ENCODE peak calls at places on chromosomes 6 and 20, in ten cellular contexts. G is CD4-positive, CD25-positive, alpha-beta regulatory T cell; D is IMR-90; K is naive thymus-derived CD4-positive, alpha-beta T cell; U is PC-9; F is heart right ventricle; I is left ventricle myocardium inferior; P is esophagus squamous epithelium; E is endodermal cell; L is lung. R is an unnamed sample.

GRCh38 chr20:48015943-48016723 is 230.9 kb upstream of the SULF2 start:
- DNase-seq in P (no peak), F (no peak), K (no peak), L (no peak), G (no peak), D (peak; percentile 82), U (no peak), E (no peak), I (no peak), R (no peak)

GRCh38 chr6:83884523-83884922 is 25.0 kb downstream of the CYB5R4 start:
- DNase-seq in D (peak; percentile 58), F (no peak), G (peak; percentile 74), P (no peak), K (peak; percentile 22), U (peak; percentile 59), E (no peak), I (no peak), L (no peak), R (no peak)

GRCh38 chr20:44694159-44694558 is 21.0 kb upstream of the CCN5 start:
- DNase-seq in D (no peak), G (no peak), E (no peak), L (no peak), K (no peak), F (no peak), P (no peak), I (no peak), U (no peak), R (no peak)

GRCh38 chr6:140415266-140415665 is 1040.8 kb upstream of the CITED2 start:
- DNase-seq in D (no peak), E (peak; percentile 56), K (no peak), G (no peak), U (no peak), L (no peak), I (no peak), F (no peak), P (no peak), R (no peak)

GRCh38 chr6:4174042-4174441 is 38.7 kb upstream of the ECI2 start:
- DNase-seq in L (no peak), I (no peak), K (no peak), G (no peak), F (no peak), P (no peak), U (no peak), E (no peak), D (peak; percentile 87), R (no peak)

GRCh38 chr6:48826884-48827701 is 636.0 kb downstream of the MMUT start:
- DNase-seq in F (no peak), E (no peak), L (no peak), U (peak; percentile 98), I (no peak), P (no peak), G (no peak), D (peak; percentile 97), K (no peak), R (peak; percentile 100)

GRCh38 chr6:150652848-150653613 is 53.3 kb downstream of the PLEKHG1 start:
- DNase-seq in G (no peak), E (no peak), F (no peak), K (no peak), U (no peak), L (no peak), D (no peak), I (no peak), P (no peak), R (no peak)

GRCh38 chr20:50138479-50139393 is 14.8 kb downstream of the PEDS1 start:
- DNase-seq in D (no peak), K (no peak), U (no peak), G (no peak), F (no peak), L (no peak), E (peak; percentile 69), P (no peak), I (no peak), R (no peak)

GRCh38 chr6:140590641-140591040 is 1216.2 kb upstream of the CITED2 start:
- DNase-seq in D (peak; percentile 54), K (no peak), F (no peak), U (no peak), P (no peak), I (no peak), L (no peak), E (no peak), G (no peak), R (no peak)

GRCh38 chr20:50704971-50705370 is 13.6 kb upstream of the RIPOR3 start:
- DNase-seq in D (peak; percentile 87), L (no peak), K (no peak), G (no peak), E (no peak), U (no peak), F (no peak), P (no peak), I (no peak), R (no peak)

GRCh38 chr20:15396900-15397299 is 1059.5 kb upstream of the FLRT3 start:
- DNase-seq in F (no peak), U (no peak), P (no peak), I (no peak), L (no peak), D (no peak), G (no peak), E (no peak), K (no peak), R (no peak)

GRCh38 chr6:170125447-170126300 is 165.2 kb downstream of the DLL1 start:
- DNase-seq in K (no peak), F (no peak), G (no peak), L (no peak), P (no peak), I (no peak), E (peak; percentile 38), D (no peak), U (no peak), R (no peak)

GRCh38 chr6:46734867-46735719 is at the start of gene PLA2G7:
- DNase-seq in E (peak; percentile 86), G (peak; percentile 0), L (no peak), U (peak; percentile 54), D (no peak), K (no peak), P (no peak), I (peak; percentile 17), F (peak; percentile 18), R (no peak)

GRCh38 chr6:96499781-96500180 is 21.8 kb upstream of the UFL1 start:
- DNase-seq in E (no peak), U (no peak), L (no peak), G (peak; percentile 89), I (no peak), P (no peak), F (no peak), K (peak; percentile 17), D (no peak), R (no peak)

GRCh38 chr20:49641683-49642649 is 71.7 kb downstream of the B4GALT5 start:
- DNase-seq in I (no peak), F (no peak), D (peak; percentile 39), G (peak; percentile 61), U (no peak), E (no peak), K (no peak), P (no peak), L (no peak), R (no peak)

GRCh38 chr6:157029980-157030690 is 253.0 kb downstream of the ARID1B start:
- DNase-seq in U (no peak), P (no peak), L (no peak), I (no peak), K (no peak), G (no peak), F (no peak), D (no peak), E (no peak), R (no peak)

GRCh38 chr6:133740784-133741183 is 148.1 kb upstream of the TCF21 start:
- DNase-seq in P (no peak), I (no peak), E (no peak), K (no peak), D (no peak), G (no peak), F (no peak), U (no peak), L (no peak), R (no peak)

DNA sequence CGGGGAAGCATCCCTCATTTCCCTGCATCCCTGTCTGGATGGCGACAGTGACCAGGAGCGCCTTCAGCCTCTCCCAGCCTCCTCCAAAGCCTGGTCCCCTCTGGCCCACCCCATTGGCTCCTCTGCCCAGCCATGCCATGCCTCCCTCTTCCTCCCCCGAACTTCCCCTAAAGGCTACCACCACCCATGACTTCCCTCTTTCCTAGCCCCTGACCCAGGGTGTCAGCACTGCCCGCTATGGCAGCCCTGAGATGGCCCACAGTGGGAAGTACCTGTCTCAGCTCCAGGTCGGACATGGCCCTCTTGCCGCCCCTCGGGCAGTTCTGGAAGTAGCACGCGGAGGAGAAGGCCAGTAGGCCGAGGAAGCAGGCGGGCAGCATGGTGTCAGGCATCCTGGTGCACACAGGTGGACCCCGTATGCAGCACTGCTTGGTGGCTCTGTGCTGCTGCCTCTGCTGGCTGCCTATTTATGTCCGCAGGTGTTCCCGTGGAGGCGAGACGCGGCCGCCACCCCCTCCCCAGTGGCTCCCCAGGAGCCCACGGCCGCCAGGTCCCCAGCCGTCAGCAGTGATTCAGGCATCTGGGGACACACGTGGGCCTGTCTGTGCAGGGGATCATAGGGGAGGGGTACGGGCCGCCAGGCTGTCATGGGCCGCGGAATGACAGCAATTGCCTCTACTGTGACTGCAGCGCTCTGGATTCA is at the start of gene AVP:
- DNase-seq in E (no peak), D (no peak), P (no peak), F (no peak), U (no peak), G (no peak), K (no peak), L (no peak), I (no peak), R (no peak)
- H3K27me3 ChIP-seq in E (peaks cover 53% of the 10 kb centered on the region), D (peaks cover 48% of the 10 kb centered on the region), P (peaks cover 7% of the 10 kb centered on the region), F (peaks cover 11% of the 10 kb centered on the region), U (no peaks in the 10 kb centered on the region), G (peaks cover 7% of the 10 kb centered on the region), K (peaks cover 13% of the 10 kb centered on the region), L (no peaks in the 10 kb centered on the region), I (peaks cover 43% of the 10 kb centered on the region), R (peaks cover 45% of the 10 kb centered on the region)

DNA sequence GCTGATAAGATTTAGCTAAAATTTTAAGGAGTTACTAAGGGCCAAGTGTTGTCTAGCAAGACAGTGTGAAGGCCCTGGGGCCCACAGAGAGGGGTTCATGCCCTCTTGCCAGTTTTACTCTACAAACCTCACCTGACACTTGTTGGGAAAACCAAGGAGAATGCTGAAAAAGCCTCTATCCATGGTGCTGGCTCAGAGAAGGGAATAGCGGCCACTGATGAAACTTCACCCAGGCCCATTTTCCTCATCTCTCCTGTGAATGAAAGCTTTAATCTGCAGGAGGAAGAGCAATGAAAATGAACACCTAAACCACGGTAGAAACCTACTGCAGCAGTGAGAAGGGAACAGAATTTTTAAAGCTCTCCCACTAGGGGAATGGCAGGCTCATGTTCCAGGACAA is 317.3 kb upstream of the CNR1 start:
- DNase-seq in D (no peak), E (no peak), F (no peak), G (no peak), I (no peak), P (no peak), U (no peak), L (no peak), K (no peak), R (no peak)
- H3K9me3 ChIP-seq in D (peaks cover 8% of the 10 kb centered on the region), E (peaks cover 12% of the 10 kb centered on the region), F (no peaks in the 10 kb centered on the region), G (no peaks in the 10 kb centered on the region), I (peaks cover 31% of the 10 kb centered on the region), P (no peaks in the 10 kb centered on the region), U (no peaks in the 10 kb centered on the region), L (peaks cover 8% of the 10 kb centered on the region), K (no peaks in the 10 kb centered on the region), R (peaks cover 3% of the 10 kb centered on the region)

GRCh38 chr6:99614430-99615161 is 8.0 kb downstream of the PRDM13 start:
- DNase-seq in E (peak; percentile 86), I (no peak), U (no peak), K (no peak), G (peak; percentile 56), D (no peak), P (no peak), L (no peak), F (no peak), R (no peak)
- H3K27me3 ChIP-seq in E (peaks cover 100% of the 10 kb centered on the region), I (peaks cover 100% of the 10 kb centered on the region), U (peaks cover 5% of the 10 kb centered on the region), K (peaks cover 49% of the 10 kb centered on the region), G (peaks cover 73% of the 10 kb centered on the region), D (peaks cover 76% of the 10 kb centered on the region), P (peaks cover 60% of the 10 kb centered on the region), L (peaks cover 4% of the 10 kb centered on the region), F (peaks cover 100% of the 10 kb centered on the region), R (peaks cover 96% of the 10 kb centered on the region)

GRCh38 chr6:168340819-168341218 is 21.2 kb upstream of the DACT2 start:
- DNase-seq in P (no peak), F (no peak), D (no peak), L (no peak), K (no peak), G (no peak), I (no peak), U (no peak), E (no peak), R (no peak)
- H3K9me3 ChIP-seq in P (no peaks in the 10 kb centered on the region), F (no peaks in the 10 kb centered on the region), D (peaks cover 42% of the 10 kb centered on the region), L (no peaks in the 10 kb centered on the region), K (no peaks in the 10 kb centered on the region), G (no peaks in the 10 kb centered on the region), I (no peaks in the 10 kb centered on the region), U (no peaks in the 10 kb centered on the region), E (no peaks in the 10 kb centered on the region), R (no peaks in the 10 kb centered on the region)